ENCODE peak calls at places on chromosomes 1 and 21, in four cellular contexts. K is HepG2, C is GM12878, Q is K562. U is an unnamed sample. For H3K36me3, the result is how much of the 10 kb centered on the place peaks cover.

GRCh38 chr1:226064168-226064815 is 1.8 kb downstream of the H3-3A start:
- DNase-seq in C (no peak), Q (no peak), K (peak), U (no peak)

GRCh38 chr1:150974580-150975478 is at the start of gene CERS2:
- DNase-seq in C (no peak), Q (peak), K (peak), U (peak)

GRCh38 chr1:40886318-40887011 is 24.3 kb upstream of the CITED4 start:
- DNase-seq in C (no peak), Q (no peak), K (no peak), U (no peak)

GRCh38 chr1:62131093-62131725 is 63.4 kb upstream of the L1TD1 start:
- DNase-seq in Q (peak), C (no peak), K (peak), U (peak)

GRCh38 chr1:119808972-119809550 is 2.2 kb downstream of the REG4 start:
- DNase-seq in Q (peak), C (peak), K (peak), U (peak)

GRCh38 chr1:90359994-90360393 is 357.1 kb downstream of the BARHL2 start:
- DNase-seq in Q (no peak), K (no peak), C (no peak), U (no peak)

GRCh38 chr1:150557065-150557600 is 7.9 kb downstream of the ADAMTSL4 start:
- DNase-seq in C (no peak), K (no peak), Q (no peak), U (no peak)

GRCh38 chr1:150484431-150484830 is 2.8 kb upstream of the TARS2 start:
- DNase-seq in K (no peak), Q (no peak), C (no peak), U (no peak)

GRCh38 chr1:21623411-21623961 is 45.7 kb downstream of the RAP1GAP start:
- DNase-seq in C (no peak), K (peak), Q (no peak), U (peak)

GRCh38 chr1:30708361-30708728 is 15.0 kb downstream of the MATN1 start:
- DNase-seq in Q (no peak), K (no peak), C (no peak), U (no peak)

GRCh38 chr1:110348050-110348449 is 8.9 kb downstream of the RBM15 start:
- DNase-seq in C (no peak), Q (no peak), K (no peak), U (no peak)

GRCh38 chr1:217181205-217181746 is 449.6 kb downstream of the GPATCH2 start:
- DNase-seq in K (no peak), C (no peak), Q (no peak), U (peak)

GRCh38 chr1:109922326-109922725 is 11.7 kb downstream of the CSF1 start:
- DNase-seq in C (no peak), K (no peak), Q (no peak), U (no peak)

GRCh38 chr1:80594013-80594412 is 1206.7 kb upstream of the ADGRL2 start:
- DNase-seq in Q (no peak), K (no peak), C (no peak), U (no peak)

GRCh38 chr1:178895928-178896327 is 25.1 kb upstream of the ANGPTL1 start:
- DNase-seq in K (no peak), Q (no peak), C (no peak), U (no peak)

GRCh38 chr1:85465099-85465790 is at the start of gene DDAH1:
- DNase-seq in K (peak), C (no peak), Q (no peak), U (peak)

GRCh38 chr1:163069142-163069541 is at the start of gene RGS4:
- DNase-seq in K (peak), C (no peak), Q (no peak), U (peak)

GRCh38 chr1:165560834-165561233 is 17.0 kb downstream of the LRRC52 start:
- DNase-seq in K (no peak), C (no peak), Q (no peak), U (no peak)

GRCh38 chr1:93908394-93909145 is 660 bp downstream of the GCLM start:
- DNase-seq in Q (peak), C (no peak), K (peak), U (no peak)
- TF ChIP-seq NFIC in Q (no peak), C (no peak), K (no peak), U (no peak)

DNA sequence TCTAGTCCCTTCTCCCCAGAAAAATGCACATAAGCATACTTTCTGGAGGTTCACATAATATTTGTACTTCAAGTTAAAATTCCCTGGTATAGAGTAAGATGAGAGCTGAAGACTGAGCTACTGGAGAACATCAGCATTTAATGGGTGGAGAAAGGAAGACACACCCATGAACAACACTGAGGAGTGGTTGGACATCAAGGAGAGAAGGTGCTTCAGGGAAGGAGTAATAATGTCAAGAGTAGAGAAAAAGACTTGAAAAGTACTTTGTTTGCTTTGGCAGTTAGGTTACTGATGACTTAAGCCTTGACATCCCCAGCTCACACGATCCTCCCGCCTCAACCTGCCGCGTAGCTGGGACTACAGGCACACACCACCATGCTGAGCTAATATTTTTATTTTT is 21.9 kb downstream of the PEA15 start:
- DNase-seq in Q (no peak), C (no peak), K (no peak), U (no peak)
- H3K36me3 ChIP-seq in Q (half or more), C (under half), K (half or more), U (half or more)

DNA sequence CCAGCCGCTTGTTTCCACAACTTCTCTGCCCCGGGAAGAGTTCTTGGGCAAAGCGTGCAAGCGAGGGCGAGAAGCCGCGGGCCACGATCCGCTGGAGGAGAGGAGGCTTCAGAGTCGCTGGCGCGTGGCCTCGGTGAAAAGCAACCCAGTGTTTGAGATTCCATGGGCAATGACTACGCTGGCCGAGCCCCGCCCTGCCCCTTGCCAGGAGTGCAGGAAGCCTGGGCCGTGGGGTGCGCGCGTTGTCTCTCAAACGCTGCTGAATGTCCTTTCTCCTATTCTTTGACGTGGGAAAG is 27.5 kb downstream of the TRIM11 start:
- DNase-seq in Q (no peak), C (no peak), K (no peak), U (no peak)
- TF ChIP-seq NFIC in Q (no peak), C (no peak), K (no peak), U (no peak)

GRCh38 chr21:17548262-17548661 is 35.4 kb downstream of the CXADR start:
- DNase-seq in C (no peak), Q (no peak), K (no peak), U (no peak)

GRCh38 chr21:17550671-17551308 is 37.9 kb downstream of the CXADR start:
- DNase-seq in Q (no peak), K (no peak), C (no peak), U (no peak)

GRCh38 chr21:17552410-17552809 is 39.6 kb downstream of the CXADR start:
- DNase-seq in C (no peak), Q (no peak), K (no peak), U (no peak)

GRCh38 chr21:17554619-17555472 is 42.0 kb downstream of the CXADR start:
- DNase-seq in Q (no peak), K (peak), C (no peak), U (peak)

GRCh38 chr21:17554120-17554519 is 41.3 kb downstream of the CXADR start:
- DNase-seq in Q (no peak), C (no peak), K (no peak), U (no peak)
- H3K36me3 ChIP-seq in Q (under half), C (under half), K (half or more), U (under half)